ENCODE peak calls at places on chromosomes 12 and 14, in seven cellular contexts. F, M, D, Y, S, K and A are unnamed samples.
A peak's percentile ranks its signal among the peaks of the same experiment; 100 is the strongest.

GRCh38 chr12:124683330-124683662 is 115.9 kb upstream of the NCOR2 start:
- DNase-seq in D (no peak), K (no peak), Y (peak; percentile 42), S (no peak), F (no peak), M (no peak), A (peak; percentile 75)

GRCh38 chr14:50669441-50669986 is 1.4 kb upstream of the SAV1 start:
- DNase-seq in K (no peak), D (no peak), Y (no peak), F (no peak), M (no peak), S (no peak), A (no peak)

GRCh38 chr14:101735453-101735852 is 26.1 kb upstream of the PPP2R5C start:
- DNase-seq in K (no peak), S (no peak), D (no peak), M (no peak), F (no peak), Y (no peak), A (no peak)

GRCh38 chr14:88470542-88471440 is 84.0 kb downstream of the PTPN21 start:
- DNase-seq in M (no peak), F (no peak), S (no peak), Y (no peak), D (no peak), K (no peak), A (no peak)

GRCh38 chr12:102300824-102301461 is 103.3 kb upstream of the PMCH start:
- DNase-seq in M (peak; percentile 29), K (peak; percentile 43), S (peak; percentile 14), Y (peak; percentile 68), D (peak; percentile 41), F (peak; percentile 1), A (peak; percentile 38)

GRCh38 chr12:108640802-108641445 is 7.2 kb upstream of the SELPLG start:
- DNase-seq in S (no peak), D (no peak), K (no peak), Y (peak; percentile 52), M (peak; percentile 22), F (peak; percentile 34), A (peak; percentile 33)

GRCh38 chr14:88910386-88910785 is 85.9 kb downstream of the TTC8 start:
- DNase-seq in S (no peak), M (no peak), F (no peak), Y (no peak), K (no peak), D (no peak), A (no peak)

GRCh38 chr12:122076743-122077495 is 1.6 kb upstream of the MLXIP start:
- DNase-seq in Y (no peak), F (no peak), S (no peak), M (no peak), K (no peak), D (peak; percentile 30), A (no peak)

GRCh38 chr12:71014180-71014785 is 93.7 kb upstream of the PTPRR start:
- DNase-seq in M (no peak), S (no peak), F (peak; percentile 55), Y (peak; percentile 84), K (no peak), D (no peak), A (peak; percentile 24)

GRCh38 chr14:68527329-68527851 is 265.5 kb downstream of the ZFP36L1 start:
- DNase-seq in M (peak; percentile 66), D (no peak), F (no peak), S (no peak), K (no peak), Y (no peak), A (peak; percentile 55)

GRCh38 chr12:102976609-102977280 is 19.3 kb downstream of the ASCL1 start:
- DNase-seq in M (no peak), K (no peak), Y (no peak), D (no peak), F (no peak), S (no peak), A (no peak)

GRCh38 chr12:74535536-74535935 is 2.1 kb upstream of the ATXN7L3B start:
- DNase-seq in K (no peak), D (no peak), F (no peak), Y (no peak), M (no peak), S (no peak), A (no peak)

GRCh38 chr12:101455685-101456084 is 19.5 kb upstream of the SPIC start:
- DNase-seq in K (no peak), F (no peak), Y (no peak), D (no peak), M (no peak), S (no peak), A (no peak)

GRCh38 chr14:75198291-75198933 is 22.0 kb upstream of the TMED10 start:
- DNase-seq in M (peak; percentile 55), K (no peak), S (no peak), Y (peak; percentile 65), D (no peak), F (no peak), A (no peak)

GRCh38 chr14:75197338-75197737 is 20.9 kb upstream of the TMED10 start:
- DNase-seq in D (no peak), M (no peak), S (no peak), F (no peak), Y (no peak), K (no peak), A (no peak)

GRCh38 chr14:75200451-75200850 is 24.0 kb upstream of the TMED10 start:
- DNase-seq in S (no peak), D (no peak), F (no peak), Y (no peak), M (peak; percentile 80), K (no peak), A (peak; percentile 83)

GRCh38 chr14:75196468-75196867 is 20.1 kb upstream of the TMED10 start:
- DNase-seq in D (no peak), F (no peak), Y (no peak), M (peak; percentile 34), K (no peak), S (no peak), A (peak; percentile 34)

GRCh38 chr14:75196064-75196463 is 19.7 kb upstream of the TMED10 start:
- DNase-seq in F (no peak), D (no peak), Y (no peak), M (no peak), K (no peak), S (no peak), A (no peak)
- TF ChIP-seq CTCF in F (no peak), D (no peak), Y (no peak), M (no peak), K (no peak), S (no peak), A (no peak)

DNA sequence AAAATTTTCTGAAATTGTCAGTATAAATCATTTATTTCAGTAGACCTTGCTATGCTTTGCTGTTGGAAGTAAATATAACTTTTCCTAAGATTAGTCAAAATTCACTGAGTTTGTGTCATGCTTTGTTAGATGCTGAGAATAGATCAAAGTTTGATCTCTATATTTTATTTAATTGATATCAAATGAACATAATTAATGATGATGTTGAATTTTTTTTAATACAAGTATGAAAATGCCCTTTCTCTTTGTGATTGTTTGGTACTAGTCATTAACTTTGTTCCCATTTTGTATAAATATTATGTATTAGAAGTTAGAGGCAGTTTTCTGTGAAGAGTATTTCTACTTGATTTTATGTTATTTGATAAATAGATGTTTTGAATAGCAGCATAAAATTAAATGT is 45.7 kb downstream of the CCDC91 start:
- DNase-seq in S (no peak), F (no peak), Y (no peak), K (no peak), D (no peak), M (no peak), A (no peak)
- TF ChIP-seq CTCF in S (no peak), F (no peak), Y (no peak), K (no peak), D (no peak), M (no peak), A (no peak)

GRCh38 chr12:13079440-13079906 is 24.0 kb downstream of the GSG1 start:
- DNase-seq in Y (no peak), F (no peak), M (no peak), K (no peak), S (no peak), D (no peak), A (no peak)
- TF ChIP-seq CTCF in Y (peak; percentile 3), F (no peak), M (no peak), K (no peak), S (no peak), D (no peak), A (no peak)

GRCh38 chr14:64238049-64238448 is 56.1 kb downstream of the ESR2 start:
- DNase-seq in F (no peak), S (no peak), M (no peak), K (no peak), Y (no peak), D (no peak), A (no peak)
- TF ChIP-seq CTCF in F (no peak), S (no peak), M (no peak), K (no peak), Y (no peak), D (no peak), A (no peak)

GRCh38 chr12:88242161-88242925 is 100.2 kb downstream of the TMTC3 start:
- DNase-seq in D (no peak), K (peak; percentile 2), F (no peak), S (peak; percentile 79), M (no peak), Y (peak; percentile 91), A (peak; percentile 42)

GRCh38 chr12:88245905-88246304 is 103.8 kb downstream of the TMTC3 start:
- DNase-seq in F (no peak), K (no peak), Y (no peak), D (no peak), M (no peak), S (no peak), A (no peak)

GRCh38 chr12:88247241-88247643 is 105.1 kb downstream of the TMTC3 start:
- DNase-seq in Y (peak; percentile 81), F (no peak), K (no peak), M (no peak), D (no peak), S (peak; percentile 45), A (no peak)

GRCh38 chr12:88243886-88244491 is 101.9 kb downstream of the TMTC3 start:
- DNase-seq in F (peak; percentile 15), M (no peak), Y (peak; percentile 3), K (no peak), D (no peak), S (no peak), A (no peak)

DNA sequence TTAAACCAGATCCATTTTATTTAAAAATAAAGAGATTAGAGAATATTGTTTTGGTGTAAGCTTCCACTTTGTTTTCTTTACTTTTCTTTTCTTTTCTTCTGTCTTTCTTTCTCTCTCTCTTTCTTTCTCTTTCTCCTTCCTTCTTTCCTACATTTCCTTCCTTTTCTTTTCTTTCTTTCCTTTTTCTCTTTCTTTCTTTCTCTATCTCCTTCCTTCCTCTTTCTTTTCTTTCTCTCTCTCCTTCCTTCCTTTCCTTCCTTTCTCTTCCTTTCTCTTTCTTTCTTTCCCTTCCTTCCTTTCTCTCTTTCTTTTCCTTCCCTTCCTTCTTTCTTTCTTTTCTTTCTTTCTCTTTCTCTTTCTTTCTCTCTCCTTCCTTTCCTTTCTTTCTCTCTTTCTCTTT is 100.8 kb downstream of the TMTC3 start:
- DNase-seq in K (no peak), M (no peak), F (no peak), Y (no peak), S (no peak), D (no peak), A (no peak)
- TF ChIP-seq CTCF in K (no peak), M (no peak), F (no peak), Y (no peak), S (no peak), D (no peak), A (no peak)

DNA sequence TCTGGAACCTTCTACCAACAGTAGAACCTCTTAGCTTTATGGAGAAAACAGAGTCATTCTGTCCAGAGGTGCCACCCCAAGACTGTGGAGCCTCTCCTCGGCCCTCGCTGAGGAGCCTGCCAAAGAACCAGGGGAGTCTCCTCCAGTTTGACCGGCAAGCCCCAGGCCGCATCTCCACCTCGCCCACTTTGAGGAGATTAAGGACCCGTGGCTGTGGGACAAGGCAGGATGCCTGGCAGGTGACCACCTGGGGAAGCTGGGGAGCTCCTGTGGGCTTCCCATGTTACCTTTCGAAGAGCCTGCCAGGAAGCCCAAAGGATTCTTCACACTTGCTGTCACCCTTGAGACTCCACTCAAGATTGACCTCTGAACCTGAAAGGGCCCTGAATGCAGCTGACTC is 3.8 kb downstream of the PLEKHG7 start:
- DNase-seq in S (no peak), M (no peak), Y (no peak), K (no peak), F (no peak), D (no peak), A (no peak)
- TF ChIP-seq CTCF in S (no peak), M (no peak), Y (no peak), K (no peak), F (no peak), D (no peak), A (no peak)